ENCODE peak calls at places on chromosomes 7 and 10, in seven cellular contexts. One of them, this sample, is unnamed.

GRCh38 chr10:46229144-46229563 is 57.6 kb upstream of the ANTXRL start:
- DNase-seq in GDM1: peak; percentile 22
- DNase-seq in nucleus accumbens: no peak
- DNase-seq in ACHN: peak; percentile 31
- DNase-seq in transverse colon: peak; percentile 21
- DNase-seq in GM03348: no peak
- DNase-seq in nephron progenitor cell: peak; percentile 42
- DNase-seq in this sample: peak; percentile 62

GRCh38 chr7:141362580-141363435 is 188.4 kb upstream of the AGK start:
- DNase-seq in GDM1: no peak
- DNase-seq in nucleus accumbens: no peak
- DNase-seq in ACHN: peak; percentile 99
- DNase-seq in transverse colon: no peak
- DNase-seq in GM03348: peak; percentile 63
- DNase-seq in nephron progenitor cell: no peak
- DNase-seq in this sample: no peak

GRCh38 chr10:5977471-5978370 is at the start of gene IL15RA:
- DNase-seq in GDM1: peak; percentile 57
- DNase-seq in nucleus accumbens: no peak
- DNase-seq in ACHN: peak; percentile 81
- DNase-seq in transverse colon: peak; percentile 90
- DNase-seq in GM03348: peak; percentile 86
- DNase-seq in nephron progenitor cell: peak; percentile 65
- DNase-seq in this sample: no peak

GRCh38 chr7:44595934-44596635 is 10.3 kb upstream of the OGDH start:
- DNase-seq in GDM1: no peak
- DNase-seq in nucleus accumbens: no peak
- DNase-seq in ACHN: peak; percentile 48
- DNase-seq in transverse colon: no peak
- DNase-seq in GM03348: no peak
- DNase-seq in nephron progenitor cell: no peak
- DNase-seq in this sample: no peak

GRCh38 chr10:93894516-93895378 is 969 bp downstream of the SLC35G1 start:
- DNase-seq in GDM1: no peak
- DNase-seq in nucleus accumbens: peak; percentile 2
- DNase-seq in ACHN: peak; percentile 1
- DNase-seq in transverse colon: no peak
- DNase-seq in GM03348: peak; percentile 16
- DNase-seq in nephron progenitor cell: peak; percentile 9
- DNase-seq in this sample: no peak

GRCh38 chr7:142807855-142808460 is 37.2 kb downstream of the PRSS2 start:
- DNase-seq in GDM1: no peak
- DNase-seq in nucleus accumbens: no peak
- DNase-seq in ACHN: no peak
- DNase-seq in transverse colon: no peak
- DNase-seq in GM03348: no peak
- DNase-seq in nephron progenitor cell: no peak
- DNase-seq in this sample: no peak

GRCh38 chr10:12819656-12820055 is 181.9 kb downstream of the CCDC3 start:
- DNase-seq in GDM1: no peak
- DNase-seq in nucleus accumbens: no peak
- DNase-seq in ACHN: no peak
- DNase-seq in transverse colon: no peak
- DNase-seq in GM03348: no peak
- DNase-seq in nephron progenitor cell: no peak
- DNase-seq in this sample: no peak

GRCh38 chr7:127514499-127514898 is 70.9 kb downstream of the GCC1 start:
- DNase-seq in GDM1: no peak
- DNase-seq in nucleus accumbens: no peak
- DNase-seq in ACHN: peak; percentile 53
- DNase-seq in transverse colon: no peak
- DNase-seq in GM03348: peak; percentile 64
- DNase-seq in nephron progenitor cell: no peak
- DNase-seq in this sample: no peak

GRCh38 chr10:100669616-100670015 is 75.8 kb upstream of the PAX2 start:
- DNase-seq in GDM1: no peak
- DNase-seq in nucleus accumbens: no peak
- DNase-seq in ACHN: no peak
- DNase-seq in transverse colon: no peak
- DNase-seq in GM03348: no peak
- DNase-seq in nephron progenitor cell: no peak
- DNase-seq in this sample: no peak

GRCh38 chr7:151051108-151051507 is 2.8 kb downstream of the ASIC3 start:
- DNase-seq in GDM1: no peak
- DNase-seq in nucleus accumbens: peak; percentile 37
- DNase-seq in ACHN: peak; percentile 77
- DNase-seq in transverse colon: peak; percentile 43
- DNase-seq in GM03348: peak; percentile 67
- DNase-seq in nephron progenitor cell: peak; percentile 90
- DNase-seq in this sample: no peak

GRCh38 chr7:7122701-7123281 is 59.6 kb upstream of the C1GALT1 start:
- DNase-seq in GDM1: no peak
- DNase-seq in nucleus accumbens: no peak
- DNase-seq in ACHN: no peak
- DNase-seq in transverse colon: no peak
- DNase-seq in GM03348: peak; percentile 76
- DNase-seq in nephron progenitor cell: no peak
- DNase-seq in this sample: no peak

GRCh38 chr10:92822060-92822634 is 26.2 kb upstream of the EXOC6 start:
- DNase-seq in GDM1: peak; percentile 24
- DNase-seq in nucleus accumbens: no peak
- DNase-seq in ACHN: peak; percentile 12
- DNase-seq in transverse colon: no peak
- DNase-seq in GM03348: peak; percentile 32
- DNase-seq in nephron progenitor cell: no peak
- DNase-seq in this sample: no peak

GRCh38 chr10:95290801-95291633 is at the start of gene PDLIM1:
- DNase-seq in GDM1: peak; percentile 48
- DNase-seq in nucleus accumbens: no peak
- DNase-seq in ACHN: peak; percentile 76
- DNase-seq in transverse colon: peak; percentile 89
- DNase-seq in GM03348: peak; percentile 95
- DNase-seq in nephron progenitor cell: peak; percentile 77
- DNase-seq in this sample: peak; percentile 80

GRCh38 chr7:22351329-22351692 is 5.6 kb downstream of the RAPGEF5 start:
- DNase-seq in GDM1: no peak
- DNase-seq in nucleus accumbens: no peak
- DNase-seq in ACHN: no peak
- DNase-seq in transverse colon: no peak
- DNase-seq in GM03348: no peak
- DNase-seq in nephron progenitor cell: no peak
- DNase-seq in this sample: no peak

GRCh38 chr10:52644678-52645434 is 127.7 kb downstream of the MBL2 start:
- DNase-seq in GDM1: no peak
- DNase-seq in nucleus accumbens: no peak
- DNase-seq in ACHN: peak; percentile 57
- DNase-seq in transverse colon: peak; percentile 22
- DNase-seq in GM03348: peak; percentile 59
- DNase-seq in nephron progenitor cell: peak; percentile 37
- DNase-seq in this sample: no peak

GRCh38 chr10:60114765-60115586 is 208.6 kb upstream of the CCDC6 start:
- DNase-seq in GDM1: peak; percentile 70
- DNase-seq in nucleus accumbens: no peak
- DNase-seq in ACHN: peak; percentile 64
- DNase-seq in transverse colon: no peak
- DNase-seq in GM03348: peak; percentile 67
- DNase-seq in nephron progenitor cell: peak; percentile 21
- DNase-seq in this sample: no peak

GRCh38 chr10:110387983-110388681 is 83.4 kb upstream of the SMNDC1 start:
- DNase-seq in GDM1: no peak
- DNase-seq in nucleus accumbens: no peak
- DNase-seq in ACHN: no peak
- DNase-seq in transverse colon: no peak
- DNase-seq in GM03348: no peak
- DNase-seq in nephron progenitor cell: no peak
- DNase-seq in this sample: no peak

GRCh38 chr10:53491774-53492173 is 719.2 kb upstream of the MBL2 start:
- DNase-seq in GDM1: no peak
- DNase-seq in nucleus accumbens: no peak
- DNase-seq in ACHN: no peak
- DNase-seq in transverse colon: no peak
- DNase-seq in GM03348: no peak
- DNase-seq in nephron progenitor cell: no peak
- DNase-seq in this sample: no peak

GRCh38 chr7:30797294-30798040 is 26.2 kb downstream of the MINDY4 start:
- DNase-seq in GDM1: no peak
- DNase-seq in nucleus accumbens: no peak
- DNase-seq in ACHN: no peak
- DNase-seq in transverse colon: no peak
- DNase-seq in GM03348: no peak
- DNase-seq in nephron progenitor cell: no peak
- DNase-seq in this sample: no peak

GRCh38 chr7:22443370-22444180 is 56.4 kb downstream of the STEAP1B start:
- DNase-seq in GDM1: no peak
- DNase-seq in nucleus accumbens: no peak
- DNase-seq in ACHN: no peak
- DNase-seq in transverse colon: peak; percentile 48
- DNase-seq in GM03348: no peak
- DNase-seq in nephron progenitor cell: no peak
- DNase-seq in this sample: no peak

GRCh38 chr7:132553031-132553430 is 23.2 kb downstream of the PLXNA4 start:
- DNase-seq in GDM1: no peak
- DNase-seq in nucleus accumbens: no peak
- DNase-seq in ACHN: no peak
- DNase-seq in transverse colon: no peak
- DNase-seq in GM03348: no peak
- DNase-seq in nephron progenitor cell: no peak
- DNase-seq in this sample: no peak

GRCh38 chr10:44864042-44864436 is 47.1 kb upstream of the TMEM72 start:
- DNase-seq in GDM1: no peak
- DNase-seq in nucleus accumbens: no peak
- DNase-seq in ACHN: no peak
- DNase-seq in transverse colon: peak; percentile 32
- DNase-seq in GM03348: peak; percentile 40
- DNase-seq in nephron progenitor cell: no peak
- DNase-seq in this sample: peak; percentile 69

GRCh38 chr10:17216217-17216900 is 11.7 kb upstream of the VIM start:
- DNase-seq in GDM1: peak; percentile 80
- DNase-seq in nucleus accumbens: no peak
- DNase-seq in ACHN: peak; percentile 92
- DNase-seq in transverse colon: no peak
- DNase-seq in GM03348: peak; percentile 62
- DNase-seq in nephron progenitor cell: no peak
- DNase-seq in this sample: no peak

GRCh38 chr10:52486840-52487611 is 172.9 kb downstream of the DKK1 start:
- DNase-seq in GDM1: no peak
- DNase-seq in nucleus accumbens: no peak
- DNase-seq in ACHN: peak; percentile 76
- DNase-seq in transverse colon: no peak
- DNase-seq in GM03348: peak; percentile 82
- DNase-seq in nephron progenitor cell: no peak
- DNase-seq in this sample: no peak

GRCh38 chr10:31187607-31188210 is 131.3 kb upstream of the ZEB1 start:
- DNase-seq in GDM1: no peak
- DNase-seq in nucleus accumbens: no peak
- DNase-seq in ACHN: no peak
- DNase-seq in transverse colon: no peak
- DNase-seq in GM03348: no peak
- DNase-seq in nephron progenitor cell: no peak
- DNase-seq in this sample: no peak

GRCh38 chr10:128930422-128930821 is 536.6 kb upstream of the MGMT start:
- DNase-seq in GDM1: no peak
- DNase-seq in nucleus accumbens: no peak
- DNase-seq in ACHN: no peak
- DNase-seq in transverse colon: no peak
- DNase-seq in GM03348: no peak
- DNase-seq in nephron progenitor cell: no peak
- DNase-seq in this sample: no peak

GRCh38 chr7:33901199-33901598 is 4.1 kb upstream of the BMPER start:
- DNase-seq in GDM1: no peak
- DNase-seq in nucleus accumbens: no peak
- DNase-seq in ACHN: no peak
- DNase-seq in transverse colon: no peak
- DNase-seq in GM03348: no peak
- DNase-seq in nephron progenitor cell: no peak
- DNase-seq in this sample: no peak

GRCh38 chr7:72345208-72345727 is 66.9 kb downstream of the CALN1 start:
- DNase-seq in GDM1: no peak
- DNase-seq in nucleus accumbens: no peak
- DNase-seq in ACHN: no peak
- DNase-seq in transverse colon: no peak
- DNase-seq in GM03348: no peak
- DNase-seq in nephron progenitor cell: no peak
- DNase-seq in this sample: no peak

GRCh38 chr10:126663880-126664279 is 6.6 kb downstream of the C10orf90 start:
- DNase-seq in GDM1: no peak
- DNase-seq in nucleus accumbens: no peak
- DNase-seq in ACHN: no peak
- DNase-seq in transverse colon: no peak
- DNase-seq in GM03348: peak; percentile 80
- DNase-seq in nephron progenitor cell: no peak
- DNase-seq in this sample: no peak

GRCh38 chr7:14691597-14692203 is 210.9 kb downstream of the DGKB start:
- DNase-seq in GDM1: no peak
- DNase-seq in nucleus accumbens: peak; percentile 7
- DNase-seq in ACHN: peak; percentile 49
- DNase-seq in transverse colon: peak; percentile 41
- DNase-seq in GM03348: peak; percentile 27
- DNase-seq in nephron progenitor cell: peak; percentile 80
- DNase-seq in this sample: no peak

GRCh38 chr10:104297697-104298660 is 29.0 kb downstream of the GSTO2 start:
- DNase-seq in GDM1: no peak
- DNase-seq in nucleus accumbens: no peak
- DNase-seq in ACHN: no peak
- DNase-seq in transverse colon: no peak
- DNase-seq in GM03348: no peak
- DNase-seq in nephron progenitor cell: peak; percentile 68
- DNase-seq in this sample: no peak

GRCh38 chr7:136530831-136531230 is 337.6 kb upstream of the CHRM2 start:
- DNase-seq in GDM1: no peak
- DNase-seq in nucleus accumbens: no peak
- DNase-seq in ACHN: no peak
- DNase-seq in transverse colon: no peak
- DNase-seq in GM03348: no peak
- DNase-seq in nephron progenitor cell: no peak
- DNase-seq in this sample: no peak

GRCh38 chr7:44081266-44081748 is 1.0 kb downstream of the POLM start:
- DNase-seq in GDM1: no peak
- DNase-seq in nucleus accumbens: no peak
- DNase-seq in ACHN: no peak
- DNase-seq in transverse colon: no peak
- DNase-seq in GM03348: no peak
- DNase-seq in nephron progenitor cell: no peak
- DNase-seq in this sample: no peak

GRCh38 chr10:113326160-113327111 is 226.4 kb upstream of the HABP2 start:
- DNase-seq in GDM1: peak; percentile 44
- DNase-seq in nucleus accumbens: no peak
- DNase-seq in ACHN: peak; percentile 90
- DNase-seq in transverse colon: peak; percentile 11
- DNase-seq in GM03348: peak; percentile 84
- DNase-seq in nephron progenitor cell: no peak
- DNase-seq in this sample: no peak